ENCODE peak calls at places on chromosomes 2 and 18, in ten cellular contexts. E is heart left ventricle, O is A673, W is ovary, V is colonic mucosa, N is SJSA1, R is mammary epithelial cell, G is thoracic aorta, P is sigmoid colon, H is cardiac muscle cell. L is an unnamed sample. For H3K36me3 and H3K4me1, the result is how much of the 10 kb centered on the place peaks cover.

GRCh38 chr2:238158807-238159539 is at the start of gene ERFE:
- DNase-seq in G (no peak), H (peak), O (peak), R (no peak), V (no peak), N (no peak), E (peak), W (no peak), P (no peak), L (peak)

GRCh38 chr2:144510206-144510991 is 9.5 kb downstream of the ZEB2 start:
- DNase-seq in N (peak), O (peak), P (no peak), W (no peak), G (no peak), E (peak), H (peak), R (peak), V (no peak), L (peak)

GRCh38 chr2:106953779-106954178 is 67.8 kb upstream of the ST6GAL2 start:
- DNase-seq in P (no peak), N (no peak), R (no peak), E (no peak), O (no peak), W (no peak), H (no peak), G (no peak), V (no peak), L (no peak)

GRCh38 chr18:62404881-62405280 is 79.8 kb downstream of the TNFRSF11A start:
- DNase-seq in R (no peak), N (no peak), V (no peak), E (no peak), P (no peak), W (no peak), H (no peak), G (no peak), O (no peak), L (no peak)

GRCh38 chr2:10487144-10488104 is 39.3 kb upstream of the ODC1 start:
- DNase-seq in V (no peak), G (no peak), P (peak), R (no peak), O (no peak), H (no peak), E (no peak), W (no peak), N (peak), L (no peak)

GRCh38 chr18:77407733-77408132 is 158.1 kb downstream of the GALR1 start:
- DNase-seq in P (no peak), G (no peak), H (no peak), E (no peak), O (no peak), N (no peak), V (no peak), R (no peak), W (no peak), L (no peak)

GRCh38 chr2:25044990-25045389 is 3.1 kb downstream of the EFR3B start:
- DNase-seq in N (no peak), E (no peak), G (no peak), W (no peak), P (no peak), O (no peak), V (no peak), H (no peak), R (no peak), L (no peak)

GRCh38 chr18:69727912-69728572 is 219.6 kb downstream of the CD226 start:
- DNase-seq in E (no peak), V (no peak), G (no peak), W (no peak), R (no peak), O (no peak), H (no peak), P (no peak), N (no peak), L (no peak)

GRCh38 chr18:54444309-54444914 is 86.7 kb downstream of the C18orf54 start:
- DNase-seq in P (no peak), N (no peak), W (peak), E (peak), H (peak), R (peak), O (peak), G (no peak), V (peak), L (peak)

GRCh38 chr2:173373286-173373685 is 18.6 kb downstream of the CDCA7 start:
- DNase-seq in W (no peak), G (no peak), N (no peak), R (no peak), P (no peak), H (no peak), V (no peak), O (no peak), E (no peak), L (no peak)

GRCh38 chr2:169637620-169638019 is 53.5 kb downstream of the PPIG start:
- DNase-seq in N (no peak), P (no peak), H (no peak), W (no peak), R (peak), O (no peak), G (no peak), E (no peak), V (no peak), L (no peak)

GRCh38 chr2:85611217-85611704 is 605 bp downstream of the C2orf68 start:
- DNase-seq in E (no peak), H (no peak), P (no peak), O (no peak), W (no peak), R (no peak), G (no peak), N (no peak), V (no peak), L (no peak)

GRCh38 chr2:102424754-102425153 is 1.8 kb downstream of the IL18RAP start:
- DNase-seq in P (no peak), V (no peak), E (no peak), O (no peak), G (no peak), N (no peak), R (no peak), H (no peak), W (no peak), L (no peak)

GRCh38 chr18:9690418-9691178 is 17.5 kb upstream of the RAB31 start:
- DNase-seq in W (no peak), H (no peak), V (no peak), E (no peak), R (no peak), N (peak), O (no peak), G (no peak), P (no peak), L (no peak)

GRCh38 chr18:21599585-21600525 is 649 bp downstream of the ESCO1 start:
- DNase-seq in H (peak), G (no peak), O (peak), E (peak), V (peak), N (peak), P (peak), R (no peak), W (peak), L (peak)

GRCh38 chr2:234676109-234676858 is 179.4 kb upstream of the ARL4C start:
- DNase-seq in P (no peak), N (no peak), W (no peak), G (no peak), R (peak), V (no peak), E (no peak), H (no peak), O (no peak), L (peak)

GRCh38 chr2:237966250-237966564 is 607 bp upstream of the UBE2F start:
- DNase-seq in W (no peak), E (no peak), R (no peak), N (no peak), H (no peak), V (no peak), G (no peak), P (no peak), O (no peak), L (no peak)

GRCh38 chr18:46070683-46071614 is 1.1 kb downstream of the PSTPIP2 start:
- DNase-seq in H (no peak), E (no peak), O (no peak), N (no peak), V (no peak), G (no peak), P (peak), W (no peak), R (no peak), L (no peak)

GRCh38 chr2:127392828-127393578 is 5.2 kb upstream of the MAP3K2 start:
- DNase-seq in V (no peak), W (no peak), P (no peak), E (no peak), N (peak), G (no peak), O (no peak), R (no peak), H (no peak), L (no peak)

GRCh38 chr18:46424898-46425297 is 232.1 kb downstream of the LOXHD1 start:
- DNase-seq in H (peak), V (no peak), W (no peak), O (no peak), R (peak), P (no peak), E (no peak), G (no peak), N (peak), L (peak)

GRCh38 chr2:240449764-240450531 is 14.5 kb downstream of the GPC1 start:
- DNase-seq in O (peak), N (no peak), V (no peak), P (no peak), R (peak), H (no peak), G (no peak), E (no peak), W (no peak), L (peak)

GRCh38 chr2:86821306-86821705 is 30.6 kb upstream of the CD8A start:
- DNase-seq in H (no peak), G (no peak), W (no peak), E (no peak), V (no peak), N (no peak), O (no peak), P (no peak), R (no peak), L (no peak)

GRCh38 chr2:109264595-109265328 is 135.8 kb downstream of the SH3RF3 start:
- DNase-seq in R (no peak), N (no peak), V (no peak), P (peak), H (no peak), G (no peak), O (peak), E (no peak), W (peak), L (peak)

GRCh38 chr2:53150146-53150545 is 617.5 kb upstream of the CHAC2 start:
- DNase-seq in P (no peak), R (no peak), G (no peak), N (no peak), H (no peak), W (no peak), E (no peak), O (no peak), V (no peak), L (no peak)

GRCh38 chr2:109448946-109449788 is 164.6 kb downstream of the SEPTIN10 start:
- DNase-seq in H (no peak), O (peak), P (peak), W (no peak), R (peak), G (no peak), N (no peak), V (no peak), E (peak), L (peak)

GRCh38 chr2:7111626-7112025 is 194.4 kb downstream of the RNF144A start:
- DNase-seq in N (no peak), G (no peak), W (no peak), P (no peak), E (no peak), V (no peak), H (no peak), O (peak), R (peak), L (no peak)

GRCh38 chr2:120934891-120935338 is 199.2 kb downstream of the GLI2 start:
- DNase-seq in E (no peak), H (no peak), N (peak), O (peak), W (peak), V (peak), G (peak), R (peak), P (no peak), L (peak)

GRCh38 chr2:178280261-178280852 is 86.0 kb downstream of the OSBPL6 start:
- DNase-seq in V (peak), N (no peak), R (peak), P (no peak), E (peak), W (peak), G (peak), O (peak), H (peak), L (peak)

GRCh38 chr18:13513015-13513414 is 213.3 kb downstream of the FAM210A start:
- DNase-seq in V (no peak), G (no peak), O (no peak), H (peak), R (no peak), W (no peak), N (no peak), P (peak), E (no peak), L (peak)

GRCh38 chr2:17441055-17441771 is 77.0 kb downstream of the RAD51AP2 start:
- DNase-seq in H (no peak), N (no peak), E (no peak), O (no peak), R (no peak), V (no peak), W (no peak), G (no peak), P (no peak), L (peak)

GRCh38 chr2:188569441-188569840 is 277.8 kb downstream of the GULP1 start:
- DNase-seq in E (no peak), W (no peak), G (no peak), H (no peak), O (peak), P (no peak), N (no peak), V (no peak), R (no peak), L (no peak)

GRCh38 chr2:130947967-130948366 is 111.3 kb downstream of the ARHGEF4 start:
- DNase-seq in P (no peak), W (no peak), E (no peak), N (no peak), V (no peak), O (no peak), H (no peak), G (no peak), R (no peak), L (no peak)

GRCh38 chr2:152093464-152093863 is 5.4 kb downstream of the CACNB4 start:
- DNase-seq in V (no peak), P (no peak), O (no peak), R (no peak), H (no peak), E (no peak), N (no peak), W (no peak), G (no peak), L (peak)

GRCh38 chr2:2026851-2027250 is 282.5 kb upstream of the PXDN start:
- DNase-seq in V (no peak), W (no peak), E (no peak), P (no peak), N (no peak), H (no peak), O (no peak), R (no peak), G (no peak), L (no peak)

GRCh38 chr2:169705927-169706326 is 11.7 kb downstream of the PHOSPHO2 start:
- DNase-seq in O (no peak), E (no peak), R (no peak), P (no peak), G (no peak), N (no peak), V (no peak), H (no peak), W (no peak), L (no peak)

GRCh38 chr2:120935339-120936313 is 200.0 kb downstream of the GLI2 start:
- DNase-seq in P (no peak), G (no peak), O (no peak), R (no peak), H (peak), V (peak), N (peak), E (no peak), W (no peak), L (no peak)

GRCh38 chr2:223943135-223943534 is 2.0 kb downstream of the WDFY1 start:
- DNase-seq in W (no peak), P (no peak), R (no peak), V (no peak), N (no peak), E (no peak), G (no peak), H (no peak), O (no peak), L (no peak)

GRCh38 chr18:58580078-58580477 is 48.8 kb downstream of the ALPK2 start:
- DNase-seq in O (no peak), V (no peak), G (no peak), H (no peak), N (peak), P (no peak), E (no peak), W (no peak), R (no peak), L (no peak)

GRCh38 chr2:113760400-113760799 is 4.0 kb upstream of the SLC35F5 start:
- DNase-seq in E (peak), N (no peak), H (no peak), R (no peak), O (no peak), G (no peak), V (no peak), W (no peak), P (no peak), L (no peak)

GRCh38 chr18:23539911-23540475 is 36.7 kb downstream of the RMC1 start:
- DNase-seq in N (no peak), E (no peak), H (no peak), W (no peak), O (no peak), P (no peak), G (no peak), R (no peak), V (no peak), L (no peak)

GRCh38 chr18:23540867-23541266 is 37.6 kb downstream of the RMC1 start:
- DNase-seq in N (no peak), O (no peak), E (no peak), V (no peak), P (no peak), W (no peak), G (no peak), H (no peak), R (no peak), L (no peak)

GRCh38 chr18:23545247-23545789 is 41.0 kb downstream of the NPC1 start:
- DNase-seq in W (no peak), P (no peak), H (no peak), G (no peak), E (no peak), V (no peak), R (no peak), O (no peak), N (no peak), L (no peak)

GRCh38 chr18:23541349-23542093 is 38.2 kb downstream of the RMC1 start:
- DNase-seq in H (peak), N (no peak), O (no peak), W (no peak), R (no peak), E (no peak), P (no peak), V (no peak), G (no peak), L (no peak)

GRCh38 chr18:23542471-23542870 is 39.2 kb downstream of the RMC1 start:
- DNase-seq in R (no peak), H (no peak), V (no peak), N (no peak), W (no peak), G (no peak), O (no peak), E (no peak), P (no peak), L (no peak)
- H3K36me3 ChIP-seq in R (half or more), H (under half), V (under half), N (half or more), W (under half), G (half or more), O (half or more), E (half or more), P (half or more), L (under half)

GRCh38 chr2:74497777-74498499 is 1.5 kb downstream of the LBX2 start:
- DNase-seq in P (no peak), H (peak), G (no peak), V (peak), N (no peak), W (no peak), E (no peak), O (no peak), R (no peak), L (no peak)
- H3K4me3 ChIP-seq in P (peak), H (peak), G (peak), V (peak), N (no peak), W (no peak), E (peak), O (peak), R (peak), L (no peak)

GRCh38 chr2:75549401-75550253 is 11.1 kb downstream of the EVA1A start:
- DNase-seq in W (no peak), O (no peak), N (no peak), P (no peak), H (no peak), R (no peak), E (no peak), G (no peak), V (no peak), L (no peak)

GRCh38 chr2:75553961-75554539 is 6.7 kb downstream of the EVA1A start:
- DNase-seq in O (no peak), E (no peak), R (no peak), V (no peak), N (no peak), H (no peak), P (no peak), W (no peak), G (no peak), L (no peak)

GRCh38 chr2:75555701-75556100 is 5.0 kb downstream of the EVA1A start:
- DNase-seq in P (no peak), E (no peak), W (no peak), R (no peak), H (no peak), O (no peak), N (no peak), V (no peak), G (no peak), L (no peak)

GRCh38 chr2:75551434-75551833 is 9.3 kb downstream of the EVA1A start:
- DNase-seq in P (no peak), W (no peak), R (no peak), H (no peak), V (no peak), N (no peak), E (no peak), O (no peak), G (no peak), L (no peak)

DNA sequence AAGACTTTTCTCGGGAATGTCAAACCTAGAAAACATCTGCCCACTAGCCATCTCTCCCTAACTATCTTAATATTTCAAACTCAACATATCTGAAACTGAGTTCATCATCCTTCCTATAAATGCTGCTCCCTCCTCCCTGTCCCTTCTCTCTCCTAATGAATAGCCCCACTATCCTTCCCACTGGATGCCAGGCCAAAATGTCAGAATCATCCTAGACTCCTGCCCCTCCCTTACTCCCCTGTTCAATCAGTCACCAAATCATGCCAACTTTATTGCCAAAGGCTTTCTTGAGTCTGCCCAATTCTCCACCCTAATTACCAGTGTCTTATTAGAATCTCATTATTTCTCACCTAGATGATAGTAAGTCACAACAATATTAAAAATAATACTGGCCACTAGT is 8.5 kb downstream of the EVA1A start:
- DNase-seq in G (no peak), V (no peak), E (no peak), R (no peak), N (no peak), P (no peak), H (no peak), O (no peak), W (no peak), L (no peak)
- H3K4me1 ChIP-seq in G (under half), V (under half), E (under half), R (under half), N (under half), P (under half), H (under half), O (under half), W (under half), L (under half)

GRCh38 chr2:217804338-217804737 is 198.5 kb downstream of the TNS1 start:
- DNase-seq in P (peak), E (no peak), N (no peak), H (peak), W (peak), V (no peak), G (no peak), R (no peak), O (no peak), L (no peak)
- H3K36me3 ChIP-seq in P (half or more), E (half or more), N (under half), H (under half), W (under half), V (under half), G (half or more), R (under half), O (under half), L (under half)

GRCh38 chr2:132669854-132670103 is 226 bp downstream of the LYPD1 start:
- DNase-seq in H (peak), N (no peak), E (no peak), W (no peak), P (no peak), V (peak), R (peak), G (no peak), O (no peak), L (no peak)
- H3K4me3 ChIP-seq in H (peak), N (peak), E (peak), W (peak), P (peak), V (peak), R (peak), G (peak), O (peak), L (no peak)